ENCODE peak calls at places on chromosomes 13 and 19, in five cellular contexts. One of them, this sample, is unnamed.

GRCh38 chr19:48194041-48194871 is 23.8 kb downstream of the ZSWIM9 start:
- DNase-seq in K562: peak
- DNase-seq in H1: peak
- DNase-seq in GM12878: no peak
- DNase-seq in SK-N-SH: peak
- DNase-seq in this sample: peak

GRCh38 chr13:27371932-27372331 is 52.5 kb upstream of the GTF3A start:
- DNase-seq in K562: no peak
- DNase-seq in H1: no peak
- DNase-seq in GM12878: no peak
- DNase-seq in SK-N-SH: no peak
- DNase-seq in this sample: no peak

GRCh38 chr19:34837262-34837661 is 64.2 kb upstream of the ZNF599 start:
- DNase-seq in K562: no peak
- DNase-seq in H1: no peak
- DNase-seq in GM12878: no peak
- DNase-seq in SK-N-SH: peak
- DNase-seq in this sample: no peak

GRCh38 chr13:80096383-80096782 is 244.5 kb downstream of the SPRY2 start:
- DNase-seq in K562: no peak
- DNase-seq in H1: no peak
- DNase-seq in GM12878: no peak
- DNase-seq in SK-N-SH: no peak
- DNase-seq in this sample: no peak

GRCh38 chr13:99953138-99953755 is 18.3 kb downstream of the ZIC5 start:
- DNase-seq in K562: no peak
- DNase-seq in H1: no peak
- DNase-seq in GM12878: no peak
- DNase-seq in SK-N-SH: no peak
- DNase-seq in this sample: no peak

GRCh38 chr13:41311607-41312500 is 787 bp downstream of the NAA16 start:
- DNase-seq in K562: no peak
- DNase-seq in H1: no peak
- DNase-seq in GM12878: no peak
- DNase-seq in SK-N-SH: peak
- DNase-seq in this sample: peak

GRCh38 chr13:99303863-99304521 is 3.2 kb downstream of the GPR183 start:
- DNase-seq in K562: no peak
- DNase-seq in H1: no peak
- DNase-seq in GM12878: no peak
- DNase-seq in SK-N-SH: no peak
- DNase-seq in this sample: no peak

GRCh38 chr19:34844254-34844653 is 71.2 kb upstream of the ZNF599 start:
- DNase-seq in K562: no peak
- DNase-seq in H1: no peak
- DNase-seq in GM12878: no peak
- DNase-seq in SK-N-SH: no peak
- DNase-seq in this sample: no peak

GRCh38 chr19:56015756-56016155 is 29.2 kb downstream of the NLRP5 start:
- DNase-seq in K562: peak
- DNase-seq in H1: no peak
- DNase-seq in GM12878: no peak
- DNase-seq in SK-N-SH: no peak
- DNase-seq in this sample: no peak

GRCh38 chr19:4149518-4150288 is 3.7 kb upstream of the CREB3L3 start:
- DNase-seq in K562: no peak
- DNase-seq in H1: no peak
- DNase-seq in GM12878: no peak
- DNase-seq in SK-N-SH: peak
- DNase-seq in this sample: no peak

GRCh38 chr13:110057052-110057451 is 249.9 kb downstream of the COL4A1 start:
- DNase-seq in K562: no peak
- DNase-seq in H1: no peak
- DNase-seq in GM12878: no peak
- DNase-seq in SK-N-SH: no peak
- DNase-seq in this sample: no peak

GRCh38 chr13:113895436-113895835 is 31.6 kb upstream of the GAS6 start:
- DNase-seq in K562: no peak
- DNase-seq in H1: no peak
- DNase-seq in GM12878: no peak
- DNase-seq in SK-N-SH: no peak
- DNase-seq in this sample: no peak

GRCh38 chr19:47124937-47125668 is 5.5 kb upstream of the SAE1 start:
- DNase-seq in K562: peak
- DNase-seq in H1: no peak
- DNase-seq in GM12878: no peak
- DNase-seq in SK-N-SH: peak
- DNase-seq in this sample: peak

GRCh38 chr13:41716236-41716635 is 244.7 kb downstream of the VWA8 start:
- DNase-seq in K562: no peak
- DNase-seq in H1: no peak
- DNase-seq in GM12878: no peak
- DNase-seq in SK-N-SH: no peak
- DNase-seq in this sample: no peak

GRCh38 chr19:55671054-55671378 is 4.0 kb upstream of the EPN1 start:
- DNase-seq in K562: no peak
- DNase-seq in H1: no peak
- DNase-seq in GM12878: no peak
- DNase-seq in SK-N-SH: no peak
- DNase-seq in this sample: no peak

GRCh38 chr19:17479325-17479791 is 9.0 kb downstream of the SLC27A1 start:
- DNase-seq in K562: no peak
- DNase-seq in H1: no peak
- DNase-seq in GM12878: no peak
- DNase-seq in SK-N-SH: no peak
- DNase-seq in this sample: no peak

GRCh38 chr13:97978661-97979450 is 25.4 kb downstream of the IPO5 start:
- DNase-seq in K562: no peak
- DNase-seq in H1: no peak
- DNase-seq in GM12878: no peak
- DNase-seq in SK-N-SH: no peak
- DNase-seq in this sample: no peak

GRCh38 chr19:37095859-37096258 is 17.6 kb downstream of the ZNF420 start:
- DNase-seq in K562: no peak
- DNase-seq in H1: no peak
- DNase-seq in GM12878: no peak
- DNase-seq in SK-N-SH: no peak
- DNase-seq in this sample: no peak

GRCh38 chr19:32287811-32288227 is 57.6 kb upstream of the ZNF507 start:
- DNase-seq in K562: peak
- DNase-seq in H1: peak
- DNase-seq in GM12878: no peak
- DNase-seq in SK-N-SH: no peak
- DNase-seq in this sample: no peak

GRCh38 chr19:21202865-21203494 is 61.1 kb downstream of the ZNF431 start:
- DNase-seq in K562: peak
- DNase-seq in H1: peak
- DNase-seq in GM12878: peak
- DNase-seq in SK-N-SH: peak
- DNase-seq in this sample: no peak

GRCh38 chr19:14012378-14012915 is 6.3 kb upstream of the RFX1 start:
- DNase-seq in K562: no peak
- DNase-seq in H1: no peak
- DNase-seq in GM12878: no peak
- DNase-seq in SK-N-SH: no peak
- DNase-seq in this sample: no peak

GRCh38 chr13:98658131-98658530 is 81.2 kb upstream of the STK24 start:
- DNase-seq in K562: no peak
- DNase-seq in H1: no peak
- DNase-seq in GM12878: no peak
- DNase-seq in SK-N-SH: no peak
- DNase-seq in this sample: no peak

GRCh38 chr19:45632468-45633196 is 6.6 kb downstream of the EML2 start:
- DNase-seq in K562: peak
- DNase-seq in H1: peak
- DNase-seq in GM12878: no peak
- DNase-seq in SK-N-SH: peak
- DNase-seq in this sample: no peak

GRCh38 chr13:24185591-24186232 is 25.2 kb downstream of the SPATA13 start:
- DNase-seq in K562: no peak
- DNase-seq in H1: no peak
- DNase-seq in GM12878: no peak
- DNase-seq in SK-N-SH: no peak
- DNase-seq in this sample: no peak

GRCh38 chr19:2569596-2570465 is 93.9 kb downstream of the GADD45B start:
- DNase-seq in K562: no peak
- DNase-seq in H1: no peak
- DNase-seq in GM12878: no peak
- DNase-seq in SK-N-SH: no peak
- DNase-seq in this sample: no peak

GRCh38 chr19:42114412-42114811 is 17.8 kb downstream of the POU2F2 start:
- DNase-seq in K562: no peak
- DNase-seq in H1: no peak
- DNase-seq in GM12878: peak
- DNase-seq in SK-N-SH: no peak
- DNase-seq in this sample: peak

GRCh38 chr19:39037194-39037593 is 4.8 kb upstream of the FBXO27 start:
- DNase-seq in K562: no peak
- DNase-seq in H1: no peak
- DNase-seq in GM12878: no peak
- DNase-seq in SK-N-SH: no peak
- DNase-seq in this sample: no peak

GRCh38 chr19:39030854-39031367 is 1.4 kb downstream of the FBXO27 start:
- DNase-seq in K562: no peak
- DNase-seq in H1: no peak
- DNase-seq in GM12878: no peak
- DNase-seq in SK-N-SH: no peak
- DNase-seq in this sample: no peak

GRCh38 chr19:39038098-39038497 is 5.7 kb upstream of the FBXO27 start:
- DNase-seq in K562: peak
- DNase-seq in H1: peak
- DNase-seq in GM12878: no peak
- DNase-seq in SK-N-SH: peak
- DNase-seq in this sample: no peak

GRCh38 chr19:39031368-39032163 is 783 bp downstream of the FBXO27 start:
- DNase-seq in K562: peak
- DNase-seq in H1: peak
- DNase-seq in GM12878: peak
- DNase-seq in SK-N-SH: peak
- DNase-seq in this sample: peak

GRCh38 chr19:39032164-39032918 is at the start of gene FBXO27:
- DNase-seq in K562: peak
- DNase-seq in H1: peak
- DNase-seq in GM12878: no peak
- DNase-seq in SK-N-SH: peak
- DNase-seq in this sample: no peak
- TF ChIP-seq POLR2AphosphoS5 in K562: no peak
- TF ChIP-seq POLR2AphosphoS5 in H1: no peak
- TF ChIP-seq POLR2AphosphoS5 in GM12878: no peak
- TF ChIP-seq POLR2AphosphoS5 in SK-N-SH: no peak
- TF ChIP-seq POLR2AphosphoS5 in this sample: no peak

GRCh38 chr13:93511011-93511410 is 284.4 kb downstream of the GPC6 start:
- DNase-seq in K562: no peak
- DNase-seq in H1: no peak
- DNase-seq in GM12878: no peak
- DNase-seq in SK-N-SH: no peak
- DNase-seq in this sample: no peak

GRCh38 chr13:93502987-93503386 is 276.4 kb downstream of the GPC6 start:
- DNase-seq in K562: no peak
- DNase-seq in H1: no peak
- DNase-seq in GM12878: no peak
- DNase-seq in SK-N-SH: no peak
- DNase-seq in this sample: no peak

GRCh38 chr13:93502071-93502470 is 275.5 kb downstream of the GPC6 start:
- DNase-seq in K562: no peak
- DNase-seq in H1: no peak
- DNase-seq in GM12878: no peak
- DNase-seq in SK-N-SH: no peak
- DNase-seq in this sample: no peak

DNA sequence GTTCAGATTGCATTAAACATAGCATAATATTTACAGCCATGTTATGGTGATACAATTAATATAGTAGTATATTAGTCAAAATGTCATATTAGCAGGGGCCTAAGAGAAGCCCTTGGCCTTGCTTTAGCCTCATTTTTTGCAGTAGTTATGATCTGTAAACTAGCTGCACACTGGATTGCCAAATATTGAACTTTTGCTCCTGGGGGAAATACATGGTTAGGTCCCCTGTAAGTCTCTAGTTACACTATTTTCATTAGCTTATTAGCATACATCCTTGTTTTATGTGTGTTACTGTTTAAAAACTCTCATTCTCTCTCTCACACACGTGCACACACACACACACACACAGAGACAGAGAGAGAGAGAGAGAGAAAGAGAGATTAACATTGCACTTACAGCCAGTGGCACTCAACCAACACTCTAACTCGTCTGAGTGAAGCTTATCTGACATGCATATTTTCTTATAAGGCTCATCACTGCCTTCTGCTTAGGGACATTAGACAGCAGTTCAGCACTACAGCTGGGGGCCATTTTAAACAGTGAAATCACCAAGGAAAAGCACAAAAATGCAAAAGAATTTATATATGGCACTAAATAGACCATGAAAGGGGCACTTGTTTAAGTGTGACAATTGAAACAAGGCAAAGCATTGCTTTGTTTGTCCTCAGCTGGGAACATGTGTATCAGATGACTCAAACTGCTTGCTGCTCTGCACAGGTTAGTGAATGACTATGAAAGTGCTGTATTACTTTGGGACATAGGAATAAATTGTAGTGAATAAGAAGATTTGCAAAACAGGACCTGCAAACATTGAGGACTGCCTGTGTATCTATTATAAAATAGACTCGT is 278.7 kb downstream of the GPC6 start:
- DNase-seq in K562: no peak
- DNase-seq in H1: no peak
- DNase-seq in GM12878: no peak
- DNase-seq in SK-N-SH: no peak
- DNase-seq in this sample: no peak
- TF ChIP-seq TAF1 in K562: no peak
- TF ChIP-seq TAF1 in H1: no peak
- TF ChIP-seq TAF1 in GM12878: no peak
- TF ChIP-seq TAF1 in SK-N-SH: no peak
- TF ChIP-seq TAF1 in this sample: no peak

GRCh38 chr19:54137913-54138776 is 583 bp downstream of the CNOT3 start:
- DNase-seq in K562: peak
- DNase-seq in H1: peak
- DNase-seq in GM12878: no peak
- DNase-seq in SK-N-SH: peak
- DNase-seq in this sample: peak
- TF ChIP-seq POLR2AphosphoS5 in K562: no peak
- TF ChIP-seq POLR2AphosphoS5 in H1: no peak
- TF ChIP-seq POLR2AphosphoS5 in GM12878: peak
- TF ChIP-seq POLR2AphosphoS5 in SK-N-SH: no peak
- TF ChIP-seq POLR2AphosphoS5 in this sample: peak

GRCh38 chr13:106276876-106277275 is 258.6 kb downstream of the EFNB2 start:
- DNase-seq in K562: no peak
- DNase-seq in H1: no peak
- DNase-seq in GM12878: no peak
- DNase-seq in SK-N-SH: no peak
- DNase-seq in this sample: no peak

GRCh38 chr13:106281426-106281825 is 254.0 kb downstream of the EFNB2 start:
- DNase-seq in K562: no peak
- DNase-seq in H1: no peak
- DNase-seq in GM12878: no peak
- DNase-seq in SK-N-SH: no peak
- DNase-seq in this sample: no peak

GRCh38 chr13:106275441-106276032 is 259.9 kb downstream of the EFNB2 start:
- DNase-seq in K562: no peak
- DNase-seq in H1: no peak
- DNase-seq in GM12878: no peak
- DNase-seq in SK-N-SH: no peak
- DNase-seq in this sample: no peak

GRCh38 chr13:106274551-106275208 is 260.8 kb downstream of the EFNB2 start:
- DNase-seq in K562: no peak
- DNase-seq in H1: no peak
- DNase-seq in GM12878: no peak
- DNase-seq in SK-N-SH: no peak
- DNase-seq in this sample: no peak

GRCh38 chr13:106277483-106278154 is 257.8 kb downstream of the EFNB2 start:
- DNase-seq in K562: no peak
- DNase-seq in H1: no peak
- DNase-seq in GM12878: no peak
- DNase-seq in SK-N-SH: no peak
- DNase-seq in this sample: no peak
- TF ChIP-seq TAF1 in K562: no peak
- TF ChIP-seq TAF1 in H1: no peak
- TF ChIP-seq TAF1 in GM12878: no peak
- TF ChIP-seq TAF1 in SK-N-SH: no peak
- TF ChIP-seq TAF1 in this sample: no peak